ENCODE peak calls at places on chromosomes 13 and 19, in ten cellular contexts. One of them, this sample, is unnamed.

GRCh38 chr19:50496189-50497029 is 14.6 kb downstream of the JOSD2 start:
- DNase-seq in body of pancreas: peak; percentile 30
- DNase-seq in GM06990: no peak
- DNase-seq in H9: peak; percentile 71
- DNase-seq in lower leg skin: no peak
- DNase-seq in glutamatergic neuron: peak; percentile 67
- DNase-seq in RWPE1: no peak
- DNase-seq in fibroblast of lung: no peak
- DNase-seq in omental fat pad: no peak
- DNase-seq in AG09319: no peak
- DNase-seq in this sample: peak; percentile 21

GRCh38 chr13:113742000-113742441 is 17.0 kb upstream of the TMEM255B start:
- DNase-seq in body of pancreas: no peak
- DNase-seq in GM06990: no peak
- DNase-seq in H9: peak; percentile 63
- DNase-seq in lower leg skin: peak; percentile 56
- DNase-seq in glutamatergic neuron: peak; percentile 65
- DNase-seq in RWPE1: peak; percentile 67
- DNase-seq in fibroblast of lung: peak; percentile 22
- DNase-seq in omental fat pad: no peak
- DNase-seq in AG09319: no peak
- DNase-seq in this sample: peak; percentile 74

GRCh38 chr13:94548382-94549240 is 47.3 kb downstream of the TGDS start:
- DNase-seq in body of pancreas: peak; percentile 55
- DNase-seq in GM06990: no peak
- DNase-seq in H9: peak; percentile 81
- DNase-seq in lower leg skin: no peak
- DNase-seq in glutamatergic neuron: peak; percentile 57
- DNase-seq in RWPE1: peak; percentile 41
- DNase-seq in fibroblast of lung: peak; percentile 48
- DNase-seq in omental fat pad: peak; percentile 43
- DNase-seq in AG09319: no peak
- DNase-seq in this sample: no peak

GRCh38 chr19:10288662-10289166 is 1.0 kb upstream of the ICAM5 start:
- DNase-seq in body of pancreas: no peak
- DNase-seq in GM06990: peak; percentile 76
- DNase-seq in H9: peak; percentile 84
- DNase-seq in lower leg skin: no peak
- DNase-seq in glutamatergic neuron: no peak
- DNase-seq in RWPE1: peak; percentile 94
- DNase-seq in fibroblast of lung: peak; percentile 49
- DNase-seq in omental fat pad: no peak
- DNase-seq in AG09319: no peak
- DNase-seq in this sample: peak; percentile 82

GRCh38 chr19:12899891-12900518 is 9.0 kb downstream of the GCDH start:
- DNase-seq in body of pancreas: no peak
- DNase-seq in GM06990: peak; percentile 61
- DNase-seq in H9: no peak
- DNase-seq in lower leg skin: no peak
- DNase-seq in glutamatergic neuron: no peak
- DNase-seq in RWPE1: no peak
- DNase-seq in fibroblast of lung: no peak
- DNase-seq in omental fat pad: no peak
- DNase-seq in AG09319: no peak
- DNase-seq in this sample: no peak

GRCh38 chr19:29667941-29668340 is 2.7 kb downstream of the PLEKHF1 start:
- DNase-seq in body of pancreas: no peak
- DNase-seq in GM06990: no peak
- DNase-seq in H9: no peak
- DNase-seq in lower leg skin: no peak
- DNase-seq in glutamatergic neuron: no peak
- DNase-seq in RWPE1: no peak
- DNase-seq in fibroblast of lung: no peak
- DNase-seq in omental fat pad: no peak
- DNase-seq in AG09319: no peak
- DNase-seq in this sample: no peak

GRCh38 chr19:7069904-7070226 is 362 bp downstream of the ZNF557 start:
- DNase-seq in body of pancreas: no peak
- DNase-seq in GM06990: no peak
- DNase-seq in H9: no peak
- DNase-seq in lower leg skin: no peak
- DNase-seq in glutamatergic neuron: no peak
- DNase-seq in RWPE1: no peak
- DNase-seq in fibroblast of lung: no peak
- DNase-seq in omental fat pad: no peak
- DNase-seq in AG09319: no peak
- DNase-seq in this sample: no peak

GRCh38 chr13:33932765-33933406 is 114.9 kb downstream of the RFC3 start:
- DNase-seq in body of pancreas: no peak
- DNase-seq in GM06990: no peak
- DNase-seq in H9: no peak
- DNase-seq in lower leg skin: no peak
- DNase-seq in glutamatergic neuron: no peak
- DNase-seq in RWPE1: no peak
- DNase-seq in fibroblast of lung: peak; percentile 79
- DNase-seq in omental fat pad: no peak
- DNase-seq in AG09319: no peak
- DNase-seq in this sample: no peak

GRCh38 chr13:27481766-27482165 is 31.4 kb upstream of the MTIF3 start:
- DNase-seq in body of pancreas: peak; percentile 49
- DNase-seq in GM06990: no peak
- DNase-seq in H9: peak; percentile 88
- DNase-seq in lower leg skin: no peak
- DNase-seq in glutamatergic neuron: peak; percentile 88
- DNase-seq in RWPE1: peak; percentile 56
- DNase-seq in fibroblast of lung: no peak
- DNase-seq in omental fat pad: no peak
- DNase-seq in AG09319: no peak
- DNase-seq in this sample: peak; percentile 70

GRCh38 chr19:35264281-35265125 is 4.3 kb upstream of the USF2 start:
- DNase-seq in body of pancreas: peak; percentile 11
- DNase-seq in GM06990: no peak
- DNase-seq in H9: peak; percentile 19
- DNase-seq in lower leg skin: peak; percentile 11
- DNase-seq in glutamatergic neuron: no peak
- DNase-seq in RWPE1: no peak
- DNase-seq in fibroblast of lung: no peak
- DNase-seq in omental fat pad: no peak
- DNase-seq in AG09319: no peak
- DNase-seq in this sample: no peak

GRCh38 chr13:45341799-45342584 is 1.0 kb upstream of the TPT1 start:
- DNase-seq in body of pancreas: peak; percentile 47
- DNase-seq in GM06990: no peak
- DNase-seq in H9: no peak
- DNase-seq in lower leg skin: peak; percentile 79
- DNase-seq in glutamatergic neuron: no peak
- DNase-seq in RWPE1: no peak
- DNase-seq in fibroblast of lung: peak; percentile 37
- DNase-seq in omental fat pad: no peak
- DNase-seq in AG09319: no peak
- DNase-seq in this sample: no peak

DNA sequence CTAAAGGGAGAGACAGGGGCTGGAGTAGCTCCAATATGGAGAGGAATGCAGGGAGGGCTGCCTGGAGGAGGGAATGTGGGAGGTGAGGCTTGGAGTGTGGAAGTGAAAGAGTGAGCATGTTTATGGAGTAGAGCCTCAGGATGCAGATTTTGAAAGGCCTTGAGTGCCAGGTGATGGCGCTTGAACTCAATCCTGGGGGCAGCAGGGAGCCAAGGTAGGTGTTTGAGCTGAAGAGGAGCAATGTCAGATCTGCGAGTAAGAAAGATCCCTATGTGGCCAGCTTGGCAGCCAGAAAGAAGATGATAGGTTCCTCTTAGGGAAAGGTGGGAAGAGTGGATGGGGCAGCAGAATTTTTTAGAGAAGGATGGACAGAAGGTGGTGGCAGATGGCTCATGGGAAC is 40.3 kb downstream of the CYP4F22 start:
- DNase-seq in body of pancreas: no peak
- DNase-seq in GM06990: no peak
- DNase-seq in H9: no peak
- DNase-seq in lower leg skin: no peak
- DNase-seq in glutamatergic neuron: no peak
- DNase-seq in RWPE1: no peak
- DNase-seq in fibroblast of lung: no peak
- DNase-seq in omental fat pad: no peak
- DNase-seq in AG09319: no peak
- DNase-seq in this sample: no peak
- TF ChIP-seq CTCF in body of pancreas: no peak
- TF ChIP-seq CTCF in GM06990: no peak
- TF ChIP-seq CTCF in H9: no peak
- TF ChIP-seq CTCF in lower leg skin: no peak
- TF ChIP-seq CTCF in glutamatergic neuron: no peak
- TF ChIP-seq CTCF in RWPE1: no peak
- TF ChIP-seq CTCF in fibroblast of lung: no peak
- TF ChIP-seq CTCF in omental fat pad: no peak
- TF ChIP-seq CTCF in AG09319: no peak
- TF ChIP-seq CTCF in this sample: no peak

GRCh38 chr13:38941353-38941945 is 49.2 kb downstream of the STOML3 start:
- DNase-seq in body of pancreas: no peak
- DNase-seq in GM06990: no peak
- DNase-seq in H9: no peak
- DNase-seq in lower leg skin: no peak
- DNase-seq in glutamatergic neuron: no peak
- DNase-seq in RWPE1: no peak
- DNase-seq in fibroblast of lung: no peak
- DNase-seq in omental fat pad: no peak
- DNase-seq in AG09319: no peak
- DNase-seq in this sample: no peak

GRCh38 chr13:38943231-38943630 is 47.4 kb downstream of the STOML3 start:
- DNase-seq in body of pancreas: no peak
- DNase-seq in GM06990: no peak
- DNase-seq in H9: no peak
- DNase-seq in lower leg skin: no peak
- DNase-seq in glutamatergic neuron: no peak
- DNase-seq in RWPE1: no peak
- DNase-seq in fibroblast of lung: no peak
- DNase-seq in omental fat pad: no peak
- DNase-seq in AG09319: no peak
- DNase-seq in this sample: no peak

GRCh38 chr13:38947049-38947448 is 43.6 kb downstream of the STOML3 start:
- DNase-seq in body of pancreas: no peak
- DNase-seq in GM06990: no peak
- DNase-seq in H9: no peak
- DNase-seq in lower leg skin: no peak
- DNase-seq in glutamatergic neuron: no peak
- DNase-seq in RWPE1: no peak
- DNase-seq in fibroblast of lung: no peak
- DNase-seq in omental fat pad: no peak
- DNase-seq in AG09319: no peak
- DNase-seq in this sample: no peak

DNA sequence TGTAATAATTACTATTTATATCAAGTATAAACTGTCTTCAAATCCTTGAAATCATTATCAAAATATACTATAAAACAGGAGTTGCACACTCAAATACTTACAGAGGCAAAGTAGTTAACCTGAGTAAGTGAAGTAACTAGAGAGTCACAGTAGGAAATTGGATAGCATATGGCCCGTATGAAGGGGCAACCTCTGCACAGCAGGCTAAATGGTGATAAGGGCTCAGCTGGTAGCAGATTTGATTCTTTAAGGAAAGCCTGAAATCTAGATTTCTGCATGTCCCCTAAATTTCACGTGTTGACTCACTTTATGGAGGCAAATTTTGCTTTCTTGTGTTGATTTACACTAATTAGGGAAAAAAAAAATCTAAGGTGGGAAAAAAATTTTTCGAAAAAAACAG is 46.4 kb downstream of the STOML3 start:
- DNase-seq in body of pancreas: no peak
- DNase-seq in GM06990: no peak
- DNase-seq in H9: no peak
- DNase-seq in lower leg skin: no peak
- DNase-seq in glutamatergic neuron: no peak
- DNase-seq in RWPE1: no peak
- DNase-seq in fibroblast of lung: no peak
- DNase-seq in omental fat pad: no peak
- DNase-seq in AG09319: no peak
- DNase-seq in this sample: no peak
- TF ChIP-seq CTCF in body of pancreas: no peak
- TF ChIP-seq CTCF in GM06990: no peak
- TF ChIP-seq CTCF in H9: no peak
- TF ChIP-seq CTCF in lower leg skin: no peak
- TF ChIP-seq CTCF in glutamatergic neuron: no peak
- TF ChIP-seq CTCF in RWPE1: no peak
- TF ChIP-seq CTCF in fibroblast of lung: no peak
- TF ChIP-seq CTCF in omental fat pad: no peak
- TF ChIP-seq CTCF in AG09319: no peak
- TF ChIP-seq CTCF in this sample: no peak

DNA sequence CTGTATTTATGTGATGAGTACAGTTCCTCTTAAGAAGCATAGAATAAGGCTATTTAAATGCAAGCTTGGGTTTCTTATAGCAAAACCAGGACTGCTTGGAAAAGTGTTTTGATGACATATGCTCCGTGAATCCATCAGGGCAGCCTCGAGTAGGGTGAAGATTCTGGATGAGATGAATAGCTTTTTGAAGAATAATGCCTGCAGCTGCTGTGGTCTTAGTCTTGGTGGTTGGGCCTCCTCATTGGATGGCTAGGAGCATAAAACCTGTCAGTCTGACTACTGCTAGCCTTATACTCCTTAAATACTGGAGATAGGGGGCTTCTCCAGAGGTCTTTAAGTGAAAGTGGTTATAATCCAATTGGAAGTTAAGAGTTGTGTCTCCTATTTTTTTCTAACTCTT is 704.3 kb downstream of the FGF9 start:
- DNase-seq in body of pancreas: no peak
- DNase-seq in GM06990: no peak
- DNase-seq in H9: no peak
- DNase-seq in lower leg skin: no peak
- DNase-seq in glutamatergic neuron: no peak
- DNase-seq in RWPE1: no peak
- DNase-seq in fibroblast of lung: no peak
- DNase-seq in omental fat pad: no peak
- DNase-seq in AG09319: no peak
- DNase-seq in this sample: no peak
- TF ChIP-seq CTCF in body of pancreas: no peak
- TF ChIP-seq CTCF in GM06990: no peak
- TF ChIP-seq CTCF in H9: no peak
- TF ChIP-seq CTCF in lower leg skin: no peak
- TF ChIP-seq CTCF in glutamatergic neuron: no peak
- TF ChIP-seq CTCF in RWPE1: no peak
- TF ChIP-seq CTCF in fibroblast of lung: no peak
- TF ChIP-seq CTCF in omental fat pad: no peak
- TF ChIP-seq CTCF in AG09319: no peak
- TF ChIP-seq CTCF in this sample: no peak

DNA sequence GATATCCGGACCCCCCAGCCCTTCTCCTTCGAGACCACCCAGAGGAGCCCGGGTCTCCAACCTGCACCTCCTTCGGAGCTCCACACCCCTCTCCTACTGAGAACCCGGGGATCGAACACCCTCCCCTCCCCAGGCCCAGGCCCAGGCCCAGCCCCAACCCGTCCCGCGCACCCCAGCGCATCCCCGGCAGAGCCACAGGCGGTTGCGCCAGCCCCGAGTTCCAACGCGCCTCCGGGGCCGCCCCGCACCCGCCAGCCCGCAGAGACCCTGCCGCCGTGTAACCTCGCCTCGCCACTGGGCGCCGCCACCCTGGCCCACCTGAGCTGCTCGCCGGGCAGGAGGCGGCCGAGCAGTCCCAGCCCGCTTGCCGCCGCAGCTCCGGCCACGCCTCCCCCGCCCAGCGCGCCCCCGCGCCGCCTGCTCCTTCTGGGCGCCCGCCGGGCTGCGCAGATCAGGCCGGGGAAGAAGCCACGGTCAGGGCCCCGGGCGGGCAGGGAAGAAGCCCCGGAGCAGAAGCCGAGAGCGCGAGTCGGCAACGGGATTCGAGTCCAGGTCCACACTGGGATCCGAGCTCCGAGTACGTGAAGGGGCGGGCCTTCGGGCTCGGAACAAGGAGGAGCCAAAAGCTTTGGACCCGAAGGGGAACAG is at the start of gene MBOAT7:
- DNase-seq in body of pancreas: no peak
- DNase-seq in GM06990: no peak
- DNase-seq in H9: no peak
- DNase-seq in lower leg skin: no peak
- DNase-seq in glutamatergic neuron: no peak
- DNase-seq in RWPE1: no peak
- DNase-seq in fibroblast of lung: no peak
- DNase-seq in omental fat pad: no peak
- DNase-seq in AG09319: no peak
- DNase-seq in this sample: no peak
- TF ChIP-seq CTCF in body of pancreas: peak; percentile 23
- TF ChIP-seq CTCF in GM06990: no peak
- TF ChIP-seq CTCF in H9: peak; percentile 30
- TF ChIP-seq CTCF in lower leg skin: no peak
- TF ChIP-seq CTCF in glutamatergic neuron: no peak
- TF ChIP-seq CTCF in RWPE1: peak; percentile 56
- TF ChIP-seq CTCF in fibroblast of lung: no peak
- TF ChIP-seq CTCF in omental fat pad: no peak
- TF ChIP-seq CTCF in AG09319: no peak
- TF ChIP-seq CTCF in this sample: peak; percentile 34